ENCODE peak calls at places on chromosomes 4 and X, in four cellular contexts. N, R, U and G are unnamed samples. For H3K4me1, the result is how much of the 10 kb centered on the place peaks cover.

GRCh38 chrX:6184900-6185515 is 43.7 kb downstream of the NLGN4X start:
- DNase-seq in R (no peak), N (no peak), U (no peak), G (no peak)

GRCh38 chrX:121987163-121987562 is 939.8 kb downstream of the GLUD2 start:
- DNase-seq in R (no peak), U (no peak), N (no peak), G (no peak)

GRCh38 chr4:41129128-41129754 is 85.1 kb downstream of the APBB2 start:
- DNase-seq in N (no peak), R (no peak), U (no peak), G (no peak)

GRCh38 chr4:143185253-143186107 is 763 bp downstream of the USP38 start:
- DNase-seq in R (no peak), U (peak), N (peak), G (peak)

GRCh38 chr4:72374156-72374555 is 194.9 kb downstream of the ADAMTS3 start:
- DNase-seq in R (no peak), U (no peak), N (no peak), G (no peak)

GRCh38 chrX:2413969-2414368 is 86.8 kb downstream of the DHRSX start:
- DNase-seq in U (no peak), R (no peak), N (no peak), G (no peak)

GRCh38 chrX:8743126-8743732 is 11.3 kb upstream of the ANOS1 start:
- DNase-seq in R (peak), U (peak), N (peak), G (peak)

GRCh38 chrX:78168065-78168464 is 28.6 kb upstream of the TAF9B start:
- DNase-seq in N (no peak), R (no peak), U (no peak), G (no peak)

GRCh38 chr4:11790230-11790629 is 361.5 kb upstream of the HS3ST1 start:
- DNase-seq in U (no peak), N (no peak), R (no peak), G (no peak)

DNA sequence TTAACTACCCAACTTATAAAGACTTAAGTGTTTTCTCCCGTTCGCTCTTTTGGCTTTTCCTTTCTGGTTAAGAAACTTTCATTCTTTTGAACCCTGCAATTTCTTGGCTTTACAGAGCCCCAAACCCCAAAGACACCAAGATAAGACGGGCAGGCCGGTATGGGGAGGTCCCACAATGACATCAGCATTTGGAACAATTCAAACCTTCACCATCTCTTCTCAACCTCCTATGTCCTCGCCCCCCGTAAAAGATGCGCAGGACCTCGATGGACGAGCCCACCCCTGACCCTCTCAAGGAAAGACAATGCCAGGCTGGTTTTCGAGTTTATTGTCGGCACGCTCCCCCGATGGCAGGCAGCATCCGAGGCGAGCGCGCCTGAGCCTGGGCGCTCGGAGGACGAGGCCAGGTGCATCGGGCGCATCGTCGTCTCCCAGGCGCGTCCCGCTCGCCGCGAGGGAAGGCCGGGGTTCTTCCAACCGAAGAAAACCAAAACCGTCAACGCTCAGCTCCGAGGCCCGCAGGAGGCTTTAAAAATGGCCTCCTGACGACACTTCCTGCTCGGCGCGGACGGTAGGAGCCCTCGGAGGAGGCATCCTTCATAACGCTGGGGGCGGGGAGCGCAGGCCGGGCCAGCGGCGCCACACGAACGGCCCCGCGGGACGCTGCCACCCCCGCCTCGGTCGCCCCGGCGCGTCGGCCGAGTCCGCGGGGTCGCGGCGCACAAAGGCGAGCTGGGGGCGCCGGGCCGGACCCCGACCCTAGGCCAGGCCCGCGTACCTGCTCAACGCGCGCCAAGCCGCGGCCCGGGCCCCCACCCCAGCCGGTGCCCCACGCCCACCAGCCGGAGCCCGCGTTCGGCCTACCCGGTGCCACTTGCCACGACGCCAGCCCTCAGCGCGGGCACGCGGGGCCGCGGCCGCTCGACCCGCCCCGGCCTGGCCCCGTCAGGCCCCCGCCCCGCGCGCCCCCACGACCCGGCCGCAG is 664 bp downstream of the ZNF518B start:
- DNase-seq in U (peak), N (peak), R (no peak), G (peak)
- TF ChIP-seq POLR2A in U (no peak), N (no peak), R (no peak), G (no peak)

GRCh38 chr4:119221412-119221811 is 8.9 kb downstream of the USP53 start:
- DNase-seq in R (no peak), N (no peak), U (no peak), G (no peak)

GRCh38 chr4:119212251-119212963 is at the start of gene USP53:
- DNase-seq in R (peak), N (peak), U (peak), G (peak)

GRCh38 chr4:119212964-119213606 is 572 bp downstream of the USP53 start:
- DNase-seq in R (peak), N (peak), U (peak), G (peak)

DNA sequence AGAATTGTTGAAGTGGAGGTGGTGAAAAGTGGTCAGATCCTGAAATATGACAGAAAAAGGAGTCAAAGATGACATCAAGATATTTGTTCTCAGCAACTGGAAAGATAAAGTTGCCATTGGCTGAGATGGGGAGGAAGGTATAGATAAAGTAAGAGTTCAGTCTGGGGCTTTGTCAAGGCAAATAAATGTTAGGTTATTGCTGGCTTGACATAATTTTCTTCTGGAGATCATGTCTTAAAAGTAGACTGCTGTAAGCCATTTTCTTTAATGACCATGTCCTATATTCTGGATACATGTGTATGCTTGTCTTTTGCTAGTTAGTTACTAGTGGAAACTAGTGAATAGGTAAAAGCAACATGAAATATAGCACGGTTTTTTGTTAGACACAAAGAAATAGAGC is 5.6 kb downstream of the USP53 start:
- DNase-seq in N (no peak), R (no peak), U (no peak), G (no peak)
- H3K4me1 ChIP-seq in N (under half), R (under half), U (under half), G (under half)

DNA sequence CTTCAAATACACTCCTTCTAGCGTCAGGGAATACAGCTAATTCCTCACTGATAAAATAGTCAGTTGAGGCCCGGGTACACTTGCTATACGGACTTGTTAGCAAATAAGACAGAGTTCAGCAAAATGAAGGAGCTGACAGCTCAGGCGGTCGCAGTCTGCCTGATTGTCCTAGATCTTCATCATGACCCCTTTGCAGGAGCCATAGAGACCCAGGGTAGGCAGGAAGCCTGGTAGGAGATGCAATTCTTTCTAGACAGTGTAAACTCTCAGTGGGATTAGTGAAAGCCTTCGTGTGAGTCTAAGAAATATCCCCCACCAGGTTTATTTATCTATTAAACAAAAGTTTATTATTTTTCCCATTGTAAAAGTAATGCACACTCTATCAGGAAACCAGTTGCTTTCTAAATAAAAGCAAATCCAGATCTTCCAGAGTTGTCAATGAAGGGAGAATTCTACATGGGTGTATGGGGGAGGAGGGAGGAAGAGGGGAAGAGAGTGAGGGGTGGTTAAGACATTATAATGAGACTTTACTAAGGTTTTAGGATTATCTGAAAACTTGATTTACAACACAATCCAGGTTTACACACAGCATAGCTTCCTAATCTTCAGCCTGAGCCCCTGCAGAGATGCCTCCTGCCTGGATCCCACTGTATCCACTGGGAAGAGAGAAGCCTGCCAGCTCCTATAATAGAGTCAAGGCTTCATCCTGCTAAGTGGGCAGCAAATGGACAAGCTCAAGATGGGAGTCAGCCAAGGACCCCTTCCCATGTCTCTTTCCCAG is 85.8 kb upstream of the KIT start:
- DNase-seq in N (no peak), U (no peak), R (no peak), G (no peak)
- TF ChIP-seq POLR2A in N (no peak), U (no peak), R (no peak), G (no peak)

GRCh38 chr4:76989391-76990061 is 40.0 kb downstream of the SEPTIN11 start:
- DNase-seq in U (no peak), N (no peak), R (no peak), G (no peak)

GRCh38 chr4:76990288-76991080 is 40.9 kb downstream of the SEPTIN11 start:
- DNase-seq in U (no peak), N (no peak), R (no peak), G (no peak)

GRCh38 chr4:76984788-76985211 is 35.2 kb downstream of the SEPTIN11 start:
- DNase-seq in U (peak), R (peak), N (no peak), G (no peak)

GRCh38 chr4:76987153-76987562 is 37.6 kb downstream of the SEPTIN11 start:
- DNase-seq in N (no peak), U (peak), R (no peak), G (peak)

GRCh38 chr4:76987685-76988084 is 38.1 kb downstream of the SEPTIN11 start:
- DNase-seq in U (no peak), N (no peak), R (no peak), G (no peak)
- H3K4me1 ChIP-seq in U (under half), N (under half), R (under half), G (half or more)

GRCh38 chr4:119209077-119209476 is 3.4 kb upstream of the USP53 start:
- DNase-seq in R (no peak), N (no peak), U (no peak), G (no peak)
- TF ChIP-seq POLR2A in R (no peak), N (no peak), U (no peak), G (no peak)

GRCh38 chr4:17336069-17336468 is 175.8 kb downstream of the QDPR start:
- DNase-seq in R (no peak), N (no peak), U (no peak), G (no peak)

GRCh38 chr4:17335371-17335770 is 176.5 kb downstream of the QDPR start:
- DNase-seq in R (no peak), U (no peak), N (no peak), G (no peak)

GRCh38 chr4:17336524-17336941 is 175.4 kb downstream of the QDPR start:
- DNase-seq in R (no peak), U (no peak), N (no peak), G (no peak)

GRCh38 chr4:17339376-17339775 is 172.5 kb downstream of the QDPR start:
- DNase-seq in N (no peak), U (no peak), R (no peak), G (no peak)

GRCh38 chr4:17336986-17337385 is 174.9 kb downstream of the QDPR start:
- DNase-seq in U (no peak), R (no peak), N (no peak), G (no peak)
- H3K4me1 ChIP-seq in U (under half), R (under half), N (under half), G (under half)

DNA sequence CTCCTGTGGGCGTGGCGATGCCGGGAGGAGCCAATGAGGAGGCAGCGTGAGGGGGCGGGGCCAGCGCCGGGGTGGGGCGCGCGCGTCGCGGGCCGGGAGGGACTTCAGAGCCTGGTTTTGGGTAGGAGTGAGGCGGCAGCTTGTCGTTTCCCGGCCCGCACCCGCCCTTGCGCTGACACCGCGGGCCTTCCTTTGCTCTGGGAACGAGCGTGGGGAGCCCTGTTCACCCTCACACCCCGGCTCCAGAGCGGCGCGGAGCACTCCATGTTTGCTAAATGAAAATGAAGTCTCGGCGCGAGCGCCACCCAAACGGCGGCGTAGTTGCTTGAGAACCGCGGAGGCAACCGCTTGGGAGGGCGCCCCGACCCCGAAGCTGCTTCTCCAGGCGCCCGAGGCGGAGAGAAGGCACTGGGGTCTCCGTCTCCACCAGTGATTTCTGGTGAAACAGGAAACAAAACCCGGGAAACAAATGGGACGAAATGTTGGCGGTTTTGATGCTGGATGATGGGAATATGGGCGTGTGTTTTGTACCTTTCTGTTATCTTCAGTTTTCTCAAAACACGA is 497 bp upstream of the GRPEL1 start:
- DNase-seq in R (no peak), N (no peak), U (no peak), G (no peak)
- TF ChIP-seq POLR2A in R (no peak), N (no peak), U (peak), G (no peak)

GRCh38 chr4:113957961-113958360 is 21.5 kb downstream of the ARSJ start:
- DNase-seq in U (no peak), N (no peak), R (no peak), G (no peak)
- H3K4me1 ChIP-seq in U (under half), N (under half), R (under half), G (under half)

GRCh38 chrX:17703201-17703600 is 34.1 kb upstream of the SCML1 start:
- DNase-seq in N (no peak), U (no peak), R (no peak), G (no peak)
- TF ChIP-seq POLR2A in N (no peak), U (no peak), R (no peak), G (no peak)